ENCODE peak calls at places on chromosome 3, in five cellular contexts. G is NCI-H524; B is HFF-Myc; N is B cell; C is activated CD4-positive, CD25-positive, alpha-beta regulatory T cell. J is an unnamed sample.

GRCh38 chr3:179098388-179099077 is 26.9 kb upstream of the ZMAT3 start:
- DNase-seq in G (no peak), B (no peak), N (no peak), C (no peak), J (no peak)

GRCh38 chr3:18443670-18444596 is 18.8 kb upstream of the SATB1 start:
- DNase-seq in G (no peak), B (no peak), N (peak), C (no peak), J (peak)

GRCh38 chr3:176699307-176699706 is 498.0 kb downstream of the TBL1XR1 start:
- DNase-seq in G (no peak), B (no peak), N (no peak), C (no peak), J (no peak)

GRCh38 chr3:14598143-14598569 is 53.4 kb upstream of the CCDC174 start:
- DNase-seq in G (peak), B (no peak), N (peak), C (no peak), J (no peak)

GRCh38 chr3:143165211-143165610 is 45.6 kb downstream of the CHST2 start:
- DNase-seq in G (no peak), B (no peak), N (no peak), C (no peak), J (no peak)

GRCh38 chr3:88141458-88142083 is 8.2 kb upstream of the C3orf38 start:
- DNase-seq in G (no peak), B (peak), N (no peak), C (no peak), J (no peak)

GRCh38 chr3:114299421-114299820 is 5.6 kb downstream of the TIGIT start:
- DNase-seq in G (peak), B (peak), N (peak), C (peak), J (no peak)

GRCh38 chr3:25226747-25227146 is 201.3 kb upstream of the RARB start:
- DNase-seq in G (no peak), B (no peak), N (no peak), C (no peak), J (no peak)

GRCh38 chr3:147744967-147745366 is 335.8 kb downstream of the ZIC1 start:
- DNase-seq in G (no peak), B (no peak), N (no peak), C (no peak), J (no peak)

GRCh38 chr3:4899654-4900236 is 79.5 kb upstream of the BHLHE40 start:
- DNase-seq in G (no peak), B (no peak), N (no peak), C (no peak), J (no peak)

GRCh38 chr3:164208846-164209245 is 869.5 kb downstream of the SI start:
- DNase-seq in G (no peak), B (no peak), N (no peak), C (no peak), J (no peak)

GRCh38 chr3:122679467-122680291 is 960 bp upstream of the PARP14 start:
- DNase-seq in G (no peak), B (no peak), N (no peak), C (no peak), J (peak)

GRCh38 chr3:138911621-138912020 is 35.3 kb downstream of the FOXL2 start:
- DNase-seq in G (no peak), B (no peak), N (no peak), C (no peak), J (no peak)

GRCh38 chr3:108053025-108053424 is 37.8 kb downstream of the CD47 start:
- DNase-seq in G (no peak), B (no peak), N (no peak), C (no peak), J (no peak)